ENCODE peak calls at places on chromosomes 7 and 10, in nine cellular contexts. Q, G, J, H, E, V, Y, N and D are unnamed samples. For H3K4me1, the result is how much of the 10 kb centered on the place peaks cover.

GRCh38 chr10:3902054-3902808 is 117.2 kb upstream of the KLF6 start:
- DNase-seq in Q (no peak), G (no peak), J (peak), H (no peak), E (peak), V (no peak), Y (no peak), N (peak), D (no peak)

GRCh38 chr7:64889686-64890162 is 13.3 kb upstream of the ZNF273 start:
- DNase-seq in Q (no peak), G (no peak), J (no peak), H (no peak), E (no peak), V (no peak), Y (no peak), N (no peak), D (no peak)

GRCh38 chr10:12907651-12908050 is 93.9 kb downstream of the CCDC3 start:
- DNase-seq in Q (no peak), G (no peak), J (peak), H (no peak), E (no peak), V (peak), Y (peak), N (no peak), D (no peak)

GRCh38 chr10:132540456-132540855 is 2.9 kb downstream of the INPP5A start:
- DNase-seq in Q (peak), G (no peak), J (peak), H (no peak), E (no peak), V (peak), Y (peak), N (no peak), D (no peak)

GRCh38 chr10:63208981-63209380 is 75.9 kb downstream of the NRBF2 start:
- DNase-seq in Q (no peak), G (no peak), J (no peak), H (peak), E (no peak), V (no peak), Y (peak), N (no peak), D (no peak)

GRCh38 chr7:22576941-22577927 is 77.2 kb upstream of the STEAP1B start:
- DNase-seq in Q (peak), G (peak), J (peak), H (no peak), E (no peak), V (peak), Y (peak), N (no peak), D (no peak)

GRCh38 chr7:158087196-158087595 is 500.4 kb downstream of the PTPRN2 start:
- DNase-seq in Q (peak), G (no peak), J (no peak), H (peak), E (no peak), V (no peak), Y (no peak), N (no peak), D (no peak)

GRCh38 chr7:143416565-143417149 is 8.0 kb upstream of the EPHA1 start:
- DNase-seq in Q (no peak), G (no peak), J (peak), H (no peak), E (no peak), V (no peak), Y (peak), N (peak), D (no peak)

GRCh38 chr10:62199584-62199983 is 69.1 kb downstream of the RTKN2 start:
- DNase-seq in Q (no peak), G (no peak), J (peak), H (no peak), E (no peak), V (no peak), Y (no peak), N (peak), D (no peak)

GRCh38 chr7:144090667-144091066 is 4.6 kb downstream of the OR2A12 start:
- DNase-seq in Q (no peak), G (no peak), J (no peak), H (no peak), E (no peak), V (no peak), Y (no peak), N (no peak), D (no peak)

GRCh38 chr7:98376719-98377118 is 24.2 kb downstream of the BAIAP2L1 start:
- DNase-seq in Q (no peak), G (no peak), J (no peak), H (no peak), E (no peak), V (no peak), Y (no peak), N (no peak), D (no peak)

GRCh38 chr10:92265687-92266258 is 25.1 kb downstream of the CPEB3 start:
- DNase-seq in Q (no peak), G (no peak), J (no peak), H (no peak), E (no peak), V (no peak), Y (no peak), N (no peak), D (no peak)

GRCh38 chr7:151061241-151062110 is 2.1 kb downstream of the SLC4A2 start:
- DNase-seq in Q (no peak), G (peak), J (peak), H (no peak), E (no peak), V (no peak), Y (no peak), N (no peak), D (no peak)

GRCh38 chr10:24360286-24361127 is 151.6 kb downstream of the KIAA1217 start:
- DNase-seq in Q (peak), G (peak), J (peak), H (peak), E (no peak), V (peak), Y (peak), N (no peak), D (peak)

GRCh38 chr10:12150163-12150562 is 20.7 kb downstream of the SEC61A2 start:
- DNase-seq in Q (no peak), G (no peak), J (no peak), H (no peak), E (no peak), V (no peak), Y (no peak), N (no peak), D (no peak)

GRCh38 chr10:60042959-60043358 is 136.6 kb upstream of the CCDC6 start:
- DNase-seq in Q (no peak), G (no peak), J (no peak), H (no peak), E (no peak), V (no peak), Y (no peak), N (no peak), D (no peak)

GRCh38 chr10:6170638-6171037 is 32.1 kb upstream of the PFKFB3 start:
- DNase-seq in Q (peak), G (no peak), J (no peak), H (no peak), E (no peak), V (no peak), Y (no peak), N (no peak), D (no peak)

GRCh38 chr10:6173203-6173602 is 29.5 kb upstream of the PFKFB3 start:
- DNase-seq in Q (peak), G (no peak), J (no peak), H (no peak), E (peak), V (no peak), Y (no peak), N (peak), D (no peak)

GRCh38 chr10:6175329-6176055 is 27.2 kb upstream of the PFKFB3 start:
- DNase-seq in Q (no peak), G (no peak), J (no peak), H (no peak), E (no peak), V (peak), Y (no peak), N (no peak), D (no peak)

GRCh38 chr10:6174201-6174874 is 28.4 kb upstream of the PFKFB3 start:
- DNase-seq in Q (no peak), G (no peak), J (no peak), H (no peak), E (no peak), V (peak), Y (no peak), N (no peak), D (no peak)

DNA sequence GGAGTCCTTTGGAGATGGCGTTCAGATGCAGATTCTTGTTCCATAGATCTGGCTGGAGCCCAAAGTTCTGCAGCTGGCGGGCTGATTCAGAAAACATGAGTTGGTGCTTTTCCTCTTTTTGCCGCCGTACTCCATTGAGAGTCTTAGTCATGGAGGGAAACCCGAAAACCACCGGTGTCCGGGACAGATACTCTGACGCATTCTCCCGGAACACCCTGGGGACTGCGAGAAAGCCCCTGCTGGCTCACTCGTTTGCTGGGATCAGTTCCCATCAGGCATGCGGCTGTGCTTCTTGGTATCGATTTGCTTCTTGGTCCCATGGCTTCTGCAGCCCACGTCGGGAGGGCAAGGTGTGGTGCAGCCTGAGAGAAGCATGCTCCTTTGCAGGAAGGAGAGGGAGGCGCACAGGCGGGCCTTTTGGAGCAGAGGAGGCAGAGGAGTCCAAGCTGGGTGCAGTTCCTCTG is 30.8 kb upstream of the PFKFB3 start:
- DNase-seq in Q (peak), G (no peak), J (peak), H (peak), E (no peak), V (peak), Y (peak), N (no peak), D (peak)
- H3K4me1 ChIP-seq in Q (under half), G (under half), J (under half), H (under half), E (under half), V (half or more), Y (under half), N (half or more), D (under half)

GRCh38 chr7:26404189-26404996 is 112.7 kb downstream of the SNX10 start:
- DNase-seq in Q (no peak), G (no peak), J (no peak), H (no peak), E (no peak), V (no peak), Y (no peak), N (no peak), D (no peak)

GRCh38 chr7:26409636-26410035 is 118.0 kb downstream of the SNX10 start:
- DNase-seq in Q (no peak), G (no peak), J (no peak), H (no peak), E (no peak), V (no peak), Y (no peak), N (no peak), D (no peak)

GRCh38 chr7:26413007-26413691 is 121.5 kb downstream of the SNX10 start:
- DNase-seq in Q (no peak), G (no peak), J (no peak), H (no peak), E (no peak), V (no peak), Y (no peak), N (no peak), D (no peak)

GRCh38 chr7:26410156-26410555 is 118.5 kb downstream of the SNX10 start:
- DNase-seq in Q (no peak), G (no peak), J (no peak), H (no peak), E (no peak), V (no peak), Y (no peak), N (no peak), D (no peak)
- H3K4me3 ChIP-seq in Q (no peak), G (no peak), J (no peak), H (no peak), E (no peak), V (no peak), Y (no peak), N (no peak), D (no peak)

DNA sequence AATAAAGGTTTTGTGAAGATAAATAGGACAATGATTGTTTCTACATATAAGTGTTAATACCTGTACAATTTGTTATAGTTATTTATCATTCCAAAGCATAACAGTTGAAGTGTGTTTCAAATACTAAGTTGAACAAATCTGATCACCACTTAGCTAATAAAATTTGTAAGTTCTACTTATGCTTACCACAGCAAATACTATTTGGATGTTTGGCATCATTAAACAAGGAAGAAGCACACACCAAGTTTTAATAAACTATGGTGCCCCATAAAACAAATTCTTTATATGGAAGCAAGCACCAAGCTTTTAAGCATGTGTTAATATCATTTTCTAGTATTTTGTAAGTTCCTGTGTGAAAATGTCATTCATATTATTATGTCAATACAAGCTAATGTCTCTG is 9.5 kb downstream of the SKAP2 start:
- DNase-seq in Q (no peak), G (no peak), J (no peak), H (no peak), E (no peak), V (no peak), Y (no peak), N (no peak), D (no peak)
- H3K27ac ChIP-seq in Q (no peak), G (no peak), J (no peak), H (no peak), E (no peak), V (peak), Y (no peak), N (no peak), D (no peak)

GRCh38 chr10:123857616-123858015 is 34.0 kb downstream of the CPXM2 start:
- DNase-seq in Q (no peak), G (no peak), J (no peak), H (peak), E (no peak), V (no peak), Y (no peak), N (no peak), D (no peak)

GRCh38 chr10:123858907-123859650 is 32.5 kb downstream of the CPXM2 start:
- DNase-seq in Q (no peak), G (no peak), J (no peak), H (peak), E (no peak), V (no peak), Y (no peak), N (no peak), D (no peak)

GRCh38 chr10:123859651-123860045 is 32.0 kb downstream of the CPXM2 start:
- DNase-seq in Q (no peak), G (no peak), J (no peak), H (no peak), E (no peak), V (no peak), Y (no peak), N (no peak), D (no peak)

GRCh38 chr10:123860209-123860608 is 31.4 kb downstream of the CPXM2 start:
- DNase-seq in Q (no peak), G (no peak), J (no peak), H (no peak), E (no peak), V (peak), Y (no peak), N (no peak), D (no peak)

GRCh38 chr10:123858039-123858740 is 33.4 kb downstream of the CPXM2 start:
- DNase-seq in Q (peak), G (no peak), J (peak), H (peak), E (no peak), V (no peak), Y (no peak), N (no peak), D (no peak)
- H3K4me1 ChIP-seq in Q (under half), G (under half), J (under half), H (under half), E (under half), V (under half), Y (under half), N (under half), D (under half)

DNA sequence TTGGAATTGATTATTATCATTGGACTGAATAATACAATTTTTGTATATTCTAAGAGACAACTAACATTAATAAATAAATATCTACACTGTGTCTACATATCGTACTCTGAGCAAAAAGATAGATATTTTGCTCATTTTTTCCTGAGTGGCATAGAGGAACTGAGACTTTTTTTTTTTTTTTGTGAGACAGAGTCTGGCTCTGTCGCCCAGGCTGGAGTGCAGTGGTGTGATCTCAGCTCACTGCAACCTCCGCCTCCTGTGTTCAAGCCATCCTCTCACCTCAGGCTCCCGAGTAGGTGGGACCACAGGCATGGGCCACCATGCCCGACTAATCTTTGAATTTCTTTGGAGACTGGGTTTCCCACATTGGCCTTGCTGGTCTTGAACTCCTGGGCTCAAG is 14.0 kb downstream of the KMT2E start:
- DNase-seq in Q (no peak), G (no peak), J (no peak), H (no peak), E (no peak), V (no peak), Y (no peak), N (no peak), D (no peak)
- H3K4me3 ChIP-seq in Q (no peak), G (no peak), J (no peak), H (no peak), E (peak), V (no peak), Y (no peak), N (no peak), D (no peak)

GRCh38 chr10:67864560-67865371 is 19.7 kb upstream of the SIRT1 start:
- DNase-seq in Q (no peak), G (no peak), J (no peak), H (no peak), E (no peak), V (no peak), Y (no peak), N (no peak), D (no peak)

GRCh38 chr10:67858971-67859370 is 21.0 kb upstream of the DNAJC12 start:
- DNase-seq in Q (no peak), G (no peak), J (no peak), H (no peak), E (no peak), V (no peak), Y (no peak), N (no peak), D (no peak)

GRCh38 chr10:67863094-67863493 is 21.4 kb upstream of the SIRT1 start:
- DNase-seq in Q (no peak), G (no peak), J (no peak), H (no peak), E (no peak), V (no peak), Y (no peak), N (no peak), D (no peak)

GRCh38 chr10:67861750-67862460 is 22.6 kb upstream of the SIRT1 start:
- DNase-seq in Q (no peak), G (no peak), J (no peak), H (no peak), E (no peak), V (no peak), Y (no peak), N (no peak), D (no peak)
- H3K27ac ChIP-seq in Q (no peak), G (no peak), J (no peak), H (no peak), E (no peak), V (no peak), Y (no peak), N (no peak), D (no peak)

GRCh38 chr7:32164341-32164996 is 94.3 kb upstream of the PDE1C start:
- DNase-seq in Q (no peak), G (no peak), J (peak), H (peak), E (no peak), V (no peak), Y (peak), N (no peak), D (no peak)

GRCh38 chr7:32167256-32167655 is 97.0 kb upstream of the PDE1C start:
- DNase-seq in Q (no peak), G (no peak), J (no peak), H (no peak), E (no peak), V (no peak), Y (peak), N (no peak), D (no peak)

GRCh38 chr7:32161708-32162107 is 91.5 kb upstream of the PDE1C start:
- DNase-seq in Q (no peak), G (peak), J (peak), H (peak), E (no peak), V (no peak), Y (peak), N (no peak), D (no peak)

GRCh38 chr7:32163911-32164310 is 93.7 kb upstream of the PDE1C start:
- DNase-seq in Q (no peak), G (no peak), J (peak), H (no peak), E (no peak), V (no peak), Y (peak), N (no peak), D (no peak)

GRCh38 chr7:32163141-32163806 is 93.1 kb upstream of the PDE1C start:
- DNase-seq in Q (peak), G (peak), J (peak), H (peak), E (no peak), V (peak), Y (peak), N (no peak), D (peak)
- H3K4me1 ChIP-seq in Q (under half), G (under half), J (under half), H (under half), E (under half), V (under half), Y (under half), N (under half), D (under half)

DNA sequence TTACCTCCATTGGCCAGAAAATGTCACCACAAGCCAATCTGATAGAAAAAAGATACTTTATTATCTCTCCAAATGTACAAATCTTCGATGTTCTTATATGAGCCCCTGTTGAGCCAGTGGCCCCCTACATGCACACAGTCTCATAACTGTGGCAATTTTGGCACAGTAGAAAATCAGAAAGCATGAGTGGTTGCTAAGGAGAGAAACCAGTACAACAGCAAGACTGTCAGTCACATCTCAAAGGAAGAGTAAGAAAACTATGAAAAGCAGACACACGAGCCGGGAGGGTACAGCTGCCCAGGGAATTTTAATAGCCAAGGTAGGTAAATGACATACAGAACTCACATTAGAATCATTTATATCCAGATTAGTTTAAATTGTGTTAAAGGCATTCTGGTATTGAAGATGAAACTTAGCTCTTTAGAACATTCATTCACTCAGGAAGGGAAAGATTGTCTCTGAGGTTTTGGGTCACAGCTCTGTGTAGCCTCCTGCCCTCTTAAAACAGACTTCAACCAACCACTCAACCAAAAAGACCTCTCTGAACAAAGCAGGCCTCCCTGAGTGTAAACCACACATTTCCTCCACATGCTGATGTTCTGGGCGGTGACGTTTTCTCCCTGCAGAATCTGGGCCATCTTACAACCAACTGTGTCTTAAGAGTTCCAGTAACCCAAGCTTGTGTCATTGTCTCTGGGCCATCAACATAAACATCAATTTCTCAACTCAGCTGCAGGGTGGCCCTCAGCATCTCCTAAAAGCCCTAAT is 80.8 kb upstream of the ADAM12 start:
- DNase-seq in Q (no peak), G (no peak), J (peak), H (peak), E (no peak), V (no peak), Y (no peak), N (peak), D (no peak)
- H3K4me3 ChIP-seq in Q (no peak), G (no peak), J (no peak), H (no peak), E (peak), V (no peak), Y (no peak), N (no peak), D (no peak)

GRCh38 chr7:9846902-9847301 is 1126.8 kb upstream of the PHF14 start:
- DNase-seq in Q (no peak), G (no peak), J (no peak), H (no peak), E (no peak), V (no peak), Y (no peak), N (no peak), D (no peak)
- H3K27ac ChIP-seq in Q (no peak), G (no peak), J (no peak), H (no peak), E (no peak), V (no peak), Y (no peak), N (no peak), D (no peak)

GRCh38 chr7:1106063-1106782 is 18.3 kb downstream of the GPER1 start:
- DNase-seq in Q (peak), G (no peak), J (no peak), H (no peak), E (no peak), V (no peak), Y (no peak), N (no peak), D (no peak)
- H3K4me1 ChIP-seq in Q (under half), G (under half), J (under half), H (under half), E (under half), V (under half), Y (under half), N (under half), D (under half)